ENCODE peak calls at places on chromosomes 7 and 10, in six cellular contexts. One of them, this sample, is unnamed.
A peak's percentile ranks its signal among the peaks of the same experiment; 100 is the strongest.

GRCh38 chr10:128036746-128037542 is 89.3 kb downstream of the MKI67 start:
- DNase-seq in upper lobe of left lung: no peak
- DNase-seq in cardiac fibroblast: peak; percentile 42
- DNase-seq in HFF-Myc: no peak
- DNase-seq in fibroblast of the aortic adventitia: no peak
- DNase-seq in brain microvascular endothelial cell: peak; percentile 49
- DNase-seq in this sample: peak; percentile 10

GRCh38 chr10:33917069-33917468 is 582.6 kb upstream of the NRP1 start:
- DNase-seq in brain microvascular endothelial cell: no peak
- DNase-seq in upper lobe of left lung: no peak
- DNase-seq in cardiac fibroblast: no peak
- DNase-seq in HFF-Myc: no peak
- DNase-seq in fibroblast of the aortic adventitia: no peak
- DNase-seq in this sample: no peak

GRCh38 chr10:30591249-30591670 is 38.3 kb downstream of the LYZL2 start:
- DNase-seq in HFF-Myc: peak; percentile 17
- DNase-seq in cardiac fibroblast: peak; percentile 73
- DNase-seq in brain microvascular endothelial cell: peak; percentile 32
- DNase-seq in upper lobe of left lung: no peak
- DNase-seq in fibroblast of the aortic adventitia: peak; percentile 73
- DNase-seq in this sample: peak; percentile 54

GRCh38 chr10:35130588-35131146 is 4.0 kb downstream of the CREM start:
- DNase-seq in HFF-Myc: no peak
- DNase-seq in brain microvascular endothelial cell: no peak
- DNase-seq in cardiac fibroblast: no peak
- DNase-seq in upper lobe of left lung: no peak
- DNase-seq in fibroblast of the aortic adventitia: no peak
- DNase-seq in this sample: no peak

GRCh38 chr7:50739744-50740455 is 42.8 kb downstream of the GRB10 start:
- DNase-seq in brain microvascular endothelial cell: no peak
- DNase-seq in fibroblast of the aortic adventitia: no peak
- DNase-seq in HFF-Myc: no peak
- DNase-seq in cardiac fibroblast: no peak
- DNase-seq in upper lobe of left lung: no peak
- DNase-seq in this sample: no peak

GRCh38 chr7:31175672-31176071 is 123.6 kb downstream of the ADCYAP1R1 start:
- DNase-seq in upper lobe of left lung: no peak
- DNase-seq in cardiac fibroblast: no peak
- DNase-seq in brain microvascular endothelial cell: no peak
- DNase-seq in fibroblast of the aortic adventitia: no peak
- DNase-seq in HFF-Myc: no peak
- DNase-seq in this sample: no peak

GRCh38 chr7:23287612-23288011 is 11.5 kb upstream of the MALSU1 start:
- DNase-seq in cardiac fibroblast: no peak
- DNase-seq in brain microvascular endothelial cell: no peak
- DNase-seq in HFF-Myc: no peak
- DNase-seq in upper lobe of left lung: no peak
- DNase-seq in fibroblast of the aortic adventitia: no peak
- DNase-seq in this sample: no peak

GRCh38 chr7:127396184-127396583 is 3.7 kb upstream of the ZNF800 start:
- DNase-seq in upper lobe of left lung: no peak
- DNase-seq in HFF-Myc: no peak
- DNase-seq in fibroblast of the aortic adventitia: peak; percentile 4
- DNase-seq in cardiac fibroblast: peak; percentile 38
- DNase-seq in brain microvascular endothelial cell: no peak
- DNase-seq in this sample: no peak

GRCh38 chr7:88927-89921 is 103.1 kb upstream of the FAM20C start:
- DNase-seq in HFF-Myc: peak; percentile 79
- DNase-seq in upper lobe of left lung: peak; percentile 74
- DNase-seq in brain microvascular endothelial cell: peak; percentile 86
- DNase-seq in cardiac fibroblast: peak; percentile 92
- DNase-seq in fibroblast of the aortic adventitia: peak; percentile 91
- DNase-seq in this sample: peak; percentile 96

GRCh38 chr10:6089334-6090219 is 743 bp downstream of the RBM17 start:
- DNase-seq in HFF-Myc: no peak
- DNase-seq in upper lobe of left lung: no peak
- DNase-seq in brain microvascular endothelial cell: no peak
- DNase-seq in fibroblast of the aortic adventitia: peak; percentile 28
- DNase-seq in cardiac fibroblast: peak; percentile 22
- DNase-seq in this sample: no peak

GRCh38 chr10:12766222-12766621 is 235.3 kb downstream of the CCDC3 start:
- DNase-seq in HFF-Myc: no peak
- DNase-seq in upper lobe of left lung: no peak
- DNase-seq in cardiac fibroblast: no peak
- DNase-seq in brain microvascular endothelial cell: no peak
- DNase-seq in fibroblast of the aortic adventitia: no peak
- DNase-seq in this sample: no peak

GRCh38 chr7:132065193-132065972 is 509.0 kb upstream of the PODXL start:
- DNase-seq in fibroblast of the aortic adventitia: peak; percentile 96
- DNase-seq in HFF-Myc: peak; percentile 85
- DNase-seq in upper lobe of left lung: no peak
- DNase-seq in brain microvascular endothelial cell: peak; percentile 96
- DNase-seq in cardiac fibroblast: peak; percentile 95
- DNase-seq in this sample: peak; percentile 98

GRCh38 chr7:130421685-130422084 is 19.1 kb downstream of the CEP41 start:
- DNase-seq in upper lobe of left lung: no peak
- DNase-seq in fibroblast of the aortic adventitia: peak; percentile 66
- DNase-seq in brain microvascular endothelial cell: no peak
- DNase-seq in cardiac fibroblast: peak; percentile 57
- DNase-seq in HFF-Myc: no peak
- DNase-seq in this sample: peak; percentile 71

GRCh38 chr10:58275261-58275660 is 6.3 kb downstream of the CISD1 start:
- DNase-seq in fibroblast of the aortic adventitia: no peak
- DNase-seq in upper lobe of left lung: no peak
- DNase-seq in HFF-Myc: no peak
- DNase-seq in brain microvascular endothelial cell: no peak
- DNase-seq in cardiac fibroblast: no peak
- DNase-seq in this sample: no peak

GRCh38 chr7:69754476-69754875 is 156.2 kb downstream of the AUTS2 start:
- DNase-seq in brain microvascular endothelial cell: no peak
- DNase-seq in HFF-Myc: no peak
- DNase-seq in cardiac fibroblast: no peak
- DNase-seq in upper lobe of left lung: no peak
- DNase-seq in fibroblast of the aortic adventitia: no peak
- DNase-seq in this sample: no peak

GRCh38 chr7:66739953-66740301 is 606 bp upstream of the RABGEF1 start:
- DNase-seq in fibroblast of the aortic adventitia: peak; percentile 12
- DNase-seq in upper lobe of left lung: no peak
- DNase-seq in cardiac fibroblast: peak; percentile 10
- DNase-seq in HFF-Myc: no peak
- DNase-seq in brain microvascular endothelial cell: no peak
- DNase-seq in this sample: no peak

GRCh38 chr10:114603943-114604342 is 54.1 kb downstream of the ABLIM1 start:
- DNase-seq in fibroblast of the aortic adventitia: peak; percentile 12
- DNase-seq in upper lobe of left lung: no peak
- DNase-seq in cardiac fibroblast: peak; percentile 65
- DNase-seq in brain microvascular endothelial cell: no peak
- DNase-seq in HFF-Myc: no peak
- DNase-seq in this sample: peak; percentile 17

GRCh38 chr10:125977206-125977605 is 80.8 kb downstream of the FANK1 start:
- DNase-seq in brain microvascular endothelial cell: no peak
- DNase-seq in fibroblast of the aortic adventitia: no peak
- DNase-seq in upper lobe of left lung: no peak
- DNase-seq in HFF-Myc: no peak
- DNase-seq in cardiac fibroblast: no peak
- DNase-seq in this sample: no peak

DNA sequence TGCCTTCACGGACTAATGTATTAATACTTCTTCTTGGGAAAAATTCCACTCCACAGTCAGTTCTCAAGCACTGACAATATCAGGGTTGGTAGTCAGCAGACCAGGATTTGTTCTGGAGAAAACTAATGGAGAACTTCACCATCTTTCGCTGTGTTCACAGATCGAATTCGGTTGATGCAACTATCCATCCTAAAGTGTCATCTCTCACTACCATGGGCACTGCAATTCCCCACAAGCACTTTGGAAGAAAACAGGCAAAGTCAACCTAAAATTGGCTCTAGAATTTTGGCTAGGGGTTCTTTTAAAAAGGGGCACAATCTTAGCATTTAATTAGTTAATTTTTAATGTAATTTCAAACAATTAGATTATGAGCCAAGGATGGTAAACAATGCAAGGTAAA is 164.4 kb downstream of the HGF start:
- DNase-seq in HFF-Myc: no peak
- DNase-seq in fibroblast of the aortic adventitia: no peak
- DNase-seq in cardiac fibroblast: no peak
- DNase-seq in upper lobe of left lung: no peak
- DNase-seq in brain microvascular endothelial cell: no peak
- DNase-seq in this sample: no peak
- TF ChIP-seq CTCF in HFF-Myc: no peak
- TF ChIP-seq CTCF in fibroblast of the aortic adventitia: no peak
- TF ChIP-seq CTCF in cardiac fibroblast: no peak
- TF ChIP-seq CTCF in upper lobe of left lung: no peak
- TF ChIP-seq CTCF in brain microvascular endothelial cell: no peak
- TF ChIP-seq CTCF in this sample: no peak

GRCh38 chr7:81846398-81846797 is 76.6 kb upstream of the HGF start:
- DNase-seq in fibroblast of the aortic adventitia: peak; percentile 32
- DNase-seq in HFF-Myc: no peak
- DNase-seq in upper lobe of left lung: no peak
- DNase-seq in brain microvascular endothelial cell: peak; percentile 41
- DNase-seq in cardiac fibroblast: peak; percentile 68
- DNase-seq in this sample: peak; percentile 31
- H3K4me3 ChIP-seq in fibroblast of the aortic adventitia: no peak overlapping the region
- H3K4me3 ChIP-seq in HFF-Myc: no peak overlapping the region
- H3K4me3 ChIP-seq in upper lobe of left lung: no peak overlapping the region
- H3K4me3 ChIP-seq in brain microvascular endothelial cell: no peak overlapping the region
- H3K4me3 ChIP-seq in cardiac fibroblast: peak overlapping the region; percentile 2
- H3K4me3 ChIP-seq in this sample: no peak overlapping the region

DNA sequence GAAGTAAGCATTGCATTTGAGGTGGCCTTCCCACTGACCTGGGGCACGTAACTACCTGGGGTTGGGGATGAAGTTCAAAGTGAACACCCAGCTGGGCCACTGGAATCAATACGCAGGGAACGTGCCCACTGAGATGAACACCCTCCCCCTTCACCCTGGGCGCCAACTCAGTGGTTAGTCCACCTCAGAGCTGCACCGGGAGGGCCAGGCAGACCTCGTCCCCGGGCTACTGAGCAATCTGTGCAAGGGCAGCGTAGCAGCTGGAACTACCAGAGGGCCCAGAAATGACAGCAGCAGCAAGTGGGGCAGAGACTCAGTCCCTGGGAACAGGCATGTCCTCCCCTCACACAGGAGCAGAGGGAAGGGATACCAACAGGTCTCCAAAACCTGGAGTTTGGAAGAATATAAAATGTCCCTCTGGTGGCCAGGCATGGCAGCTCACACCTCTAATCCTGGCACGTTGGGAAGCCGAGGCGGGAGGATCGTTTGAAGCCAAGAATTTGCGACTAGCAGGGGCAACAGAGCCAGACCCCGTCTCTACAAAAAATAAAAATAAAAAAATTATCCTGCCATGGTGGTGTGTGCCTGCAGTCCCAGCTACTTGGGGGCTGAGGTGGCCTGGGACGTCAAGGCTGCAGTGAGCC is 143.9 kb downstream of the SH3PXD2A start:
- DNase-seq in fibroblast of the aortic adventitia: no peak
- DNase-seq in HFF-Myc: no peak
- DNase-seq in brain microvascular endothelial cell: no peak
- DNase-seq in cardiac fibroblast: no peak
- DNase-seq in upper lobe of left lung: no peak
- DNase-seq in this sample: no peak
- TF ChIP-seq CTCF in fibroblast of the aortic adventitia: peak; percentile 27
- TF ChIP-seq CTCF in HFF-Myc: peak; percentile 17
- TF ChIP-seq CTCF in brain microvascular endothelial cell: peak; percentile 43
- TF ChIP-seq CTCF in cardiac fibroblast: peak; percentile 1
- TF ChIP-seq CTCF in upper lobe of left lung: peak; percentile 17
- TF ChIP-seq CTCF in this sample: no peak

GRCh38 chr10:79284158-79284871 is 63.0 kb upstream of the PPIF start:
- DNase-seq in brain microvascular endothelial cell: no peak
- DNase-seq in fibroblast of the aortic adventitia: no peak
- DNase-seq in cardiac fibroblast: no peak
- DNase-seq in HFF-Myc: no peak
- DNase-seq in upper lobe of left lung: no peak
- DNase-seq in this sample: no peak
- H3K4me3 ChIP-seq in brain microvascular endothelial cell: no peak overlapping the region
- H3K4me3 ChIP-seq in fibroblast of the aortic adventitia: no peak overlapping the region
- H3K4me3 ChIP-seq in cardiac fibroblast: no peak overlapping the region
- H3K4me3 ChIP-seq in HFF-Myc: no peak overlapping the region
- H3K4me3 ChIP-seq in upper lobe of left lung: no peak overlapping the region
- H3K4me3 ChIP-seq in this sample: no peak overlapping the region

GRCh38 chr7:155405399-155406318 is 52.3 kb upstream of the EN2 start:
- DNase-seq in upper lobe of left lung: no peak
- DNase-seq in fibroblast of the aortic adventitia: peak; percentile 22
- DNase-seq in HFF-Myc: no peak
- DNase-seq in brain microvascular endothelial cell: no peak
- DNase-seq in cardiac fibroblast: peak; percentile 2
- DNase-seq in this sample: no peak
- TF ChIP-seq CTCF in upper lobe of left lung: no peak
- TF ChIP-seq CTCF in fibroblast of the aortic adventitia: peak; percentile 13
- TF ChIP-seq CTCF in HFF-Myc: no peak
- TF ChIP-seq CTCF in brain microvascular endothelial cell: peak; percentile 15
- TF ChIP-seq CTCF in cardiac fibroblast: no peak
- TF ChIP-seq CTCF in this sample: no peak

DNA sequence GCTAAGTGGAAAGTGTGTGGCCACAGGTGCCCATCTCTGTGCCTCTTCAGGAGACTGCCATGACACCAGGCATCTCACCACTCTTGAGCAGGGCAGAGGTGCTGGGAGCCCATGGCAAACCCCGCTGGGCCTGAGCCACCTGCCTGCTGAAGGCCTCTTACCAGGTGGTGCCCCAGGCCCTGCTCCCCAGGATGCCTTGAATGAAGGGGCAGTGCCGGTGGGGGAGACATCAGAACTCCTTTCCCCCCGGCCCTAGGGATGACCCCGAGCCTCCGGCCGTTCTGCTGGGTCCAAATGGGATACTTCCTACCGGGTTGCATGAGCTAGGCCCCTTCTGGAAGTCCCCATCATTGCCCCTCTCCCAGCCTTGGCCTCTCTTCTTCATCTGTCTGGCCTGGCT is 37.6 kb downstream of the UNC5B start:
- DNase-seq in cardiac fibroblast: no peak
- DNase-seq in fibroblast of the aortic adventitia: no peak
- DNase-seq in upper lobe of left lung: peak; percentile 47
- DNase-seq in brain microvascular endothelial cell: no peak
- DNase-seq in HFF-Myc: no peak
- DNase-seq in this sample: no peak
- H3K4me3 ChIP-seq in cardiac fibroblast: no peak overlapping the region
- H3K4me3 ChIP-seq in fibroblast of the aortic adventitia: no peak overlapping the region
- H3K4me3 ChIP-seq in upper lobe of left lung: no peak overlapping the region
- H3K4me3 ChIP-seq in brain microvascular endothelial cell: no peak overlapping the region
- H3K4me3 ChIP-seq in HFF-Myc: no peak overlapping the region
- H3K4me3 ChIP-seq in this sample: no peak overlapping the region

GRCh38 chr10:47111329-47111862 is 188.6 kb upstream of the GDF10 start:
- DNase-seq in fibroblast of the aortic adventitia: no peak
- DNase-seq in upper lobe of left lung: no peak
- DNase-seq in brain microvascular endothelial cell: no peak
- DNase-seq in HFF-Myc: no peak
- DNase-seq in cardiac fibroblast: no peak
- DNase-seq in this sample: no peak
- TF ChIP-seq CTCF in fibroblast of the aortic adventitia: no peak
- TF ChIP-seq CTCF in upper lobe of left lung: no peak
- TF ChIP-seq CTCF in brain microvascular endothelial cell: peak; percentile 24
- TF ChIP-seq CTCF in HFF-Myc: no peak
- TF ChIP-seq CTCF in cardiac fibroblast: no peak
- TF ChIP-seq CTCF in this sample: no peak

This sample was measured in astrocyte of the spinal cord.